ENCODE peak calls at places on chromosome 14, in five cellular contexts. I is choroid plexus epithelial cell, B is RWPE2, V is neuronal stem cell, W is Peyer's patch. Y is an unnamed sample.

GRCh38 chr14:87305345-87305744 is 687.6 kb downstream of the GALC start:
- DNase-seq in B (no peak), V (no peak), W (no peak), I (no peak), Y (no peak)

GRCh38 chr14:52007211-52007610 is 17.9 kb downstream of the RTRAF start:
- DNase-seq in W (no peak), V (no peak), I (no peak), B (no peak), Y (no peak)

GRCh38 chr14:67722293-67722692 is 20.6 kb downstream of the RDH12 start:
- DNase-seq in I (peak; percentile 72), W (no peak), B (no peak), V (no peak), Y (no peak)

GRCh38 chr14:50242566-50243288 is 11.3 kb upstream of the SOS2 start:
- DNase-seq in W (no peak), B (no peak), I (no peak), V (no peak), Y (no peak)

GRCh38 chr14:43204816-43205215 is 1302.3 kb downstream of the FSCB start:
- DNase-seq in B (no peak), I (peak; percentile 30), W (no peak), V (peak; percentile 26), Y (no peak)

GRCh38 chr14:93266127-93266526 is 59.1 kb downstream of the UBR7 start:
- DNase-seq in W (no peak), I (no peak), B (no peak), V (no peak), Y (no peak)

GRCh38 chr14:94917041-94917600 is 147.2 kb upstream of the GSC start:
- DNase-seq in W (no peak), I (no peak), B (no peak), V (no peak), Y (peak; percentile 94)

GRCh38 chr14:61151276-61151675 is 129.9 kb downstream of the TMEM30B start:
- DNase-seq in V (no peak), B (no peak), I (no peak), W (no peak), Y (no peak)

GRCh38 chr14:75134644-75135043 is 7.8 kb upstream of the NEK9 start:
- DNase-seq in V (no peak), I (no peak), W (no peak), B (no peak), Y (no peak)

GRCh38 chr14:85426068-85426935 is 103.6 kb upstream of the FLRT2 start:
- DNase-seq in B (no peak), I (no peak), W (no peak), V (no peak), Y (no peak)

GRCh38 chr14:53924754-53925153 is 31.9 kb downstream of the BMP4 start:
- DNase-seq in B (no peak), W (no peak), V (no peak), I (peak; percentile 67), Y (no peak)

GRCh38 chr14:44712095-44712822 is 205.2 kb upstream of the FSCB start:
- DNase-seq in V (no peak), B (no peak), W (no peak), I (no peak), Y (no peak)

GRCh38 chr14:92783813-92784431 is 10.2 kb upstream of the GOLGA5 start:
- DNase-seq in W (no peak), B (no peak), V (peak; percentile 11), I (peak; percentile 86), Y (peak; percentile 75)

GRCh38 chr14:91573894-91574837 is 64.1 kb upstream of the PPP4R3A start:
- DNase-seq in V (peak; percentile 21), B (peak; percentile 85), I (peak; percentile 20), W (peak; percentile 75), Y (peak; percentile 55)

GRCh38 chr14:95756127-95756526 is 42.2 kb upstream of the TCL1A start:
- DNase-seq in B (no peak), I (no peak), W (no peak), V (no peak), Y (no peak)

GRCh38 chr14:74825008-74825407 is 50.9 kb downstream of the PROX2 start:
- DNase-seq in I (peak; percentile 67), V (no peak), W (no peak), B (no peak), Y (no peak)

GRCh38 chr14:53002576-53002975 is 51.7 kb upstream of the FERMT2 start:
- DNase-seq in W (no peak), B (no peak), V (no peak), I (peak; percentile 22), Y (peak; percentile 36)

GRCh38 chr14:106875503-106875902 is 1349.1 kb downstream of the TMEM121 start:
- DNase-seq in V (no peak), B (no peak), W (peak; percentile 80), I (no peak), Y (peak; percentile 80)

GRCh38 chr14:51552768-51553426 is 98.8 kb upstream of the FRMD6 start:
- DNase-seq in I (no peak), V (no peak), W (no peak), B (peak; percentile 91), Y (no peak)

GRCh38 chr14:50967719-50968266 is 23.5 kb upstream of the PYGL start:
- DNase-seq in B (no peak), W (no peak), V (no peak), I (no peak), Y (no peak)

GRCh38 chr14:21077672-21078071 is 7.6 kb downstream of the ARHGEF40 start:
- DNase-seq in B (no peak), W (no peak), I (no peak), V (no peak), Y (no peak)

GRCh38 chr14:76957224-76957881 is 71.2 kb downstream of the IRF2BPL start:
- DNase-seq in W (no peak), V (no peak), I (no peak), B (no peak), Y (no peak)

GRCh38 chr14:24960816-24961215 is 89.1 kb downstream of the STXBP6 start:
- DNase-seq in B (no peak), V (no peak), I (peak; percentile 33), W (no peak), Y (no peak)

DNA sequence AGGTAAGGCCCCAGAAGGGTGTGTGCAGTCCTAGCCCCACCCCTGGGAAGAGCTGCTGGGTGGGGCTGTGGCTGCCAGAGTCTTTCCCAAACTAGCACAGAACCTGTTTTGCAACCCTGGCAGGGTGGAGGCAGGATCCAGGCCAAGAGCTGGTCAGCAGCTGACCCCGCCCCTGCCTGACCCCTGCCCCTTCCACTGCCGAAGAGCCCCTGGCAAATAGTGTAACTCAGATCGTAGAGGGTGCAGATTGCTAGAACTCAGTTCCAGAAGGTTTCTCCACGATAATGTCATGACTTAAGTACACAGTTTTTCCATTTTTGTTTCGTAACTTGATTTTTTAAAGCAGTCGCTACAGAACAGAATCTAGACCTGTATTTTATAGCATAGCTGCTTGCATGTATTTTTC is 26.7 kb upstream of the PNMA1 start:
- DNase-seq in W (peak; percentile 88), V (no peak), I (peak; percentile 54), B (peak; percentile 91), Y (no peak)
- H3K4me3 ChIP-seq in W (no peak overlapping the region), V (no peak overlapping the region), I (no peak overlapping the region), B (no peak overlapping the region), Y (peak overlapping the region; percentile 52)

DNA sequence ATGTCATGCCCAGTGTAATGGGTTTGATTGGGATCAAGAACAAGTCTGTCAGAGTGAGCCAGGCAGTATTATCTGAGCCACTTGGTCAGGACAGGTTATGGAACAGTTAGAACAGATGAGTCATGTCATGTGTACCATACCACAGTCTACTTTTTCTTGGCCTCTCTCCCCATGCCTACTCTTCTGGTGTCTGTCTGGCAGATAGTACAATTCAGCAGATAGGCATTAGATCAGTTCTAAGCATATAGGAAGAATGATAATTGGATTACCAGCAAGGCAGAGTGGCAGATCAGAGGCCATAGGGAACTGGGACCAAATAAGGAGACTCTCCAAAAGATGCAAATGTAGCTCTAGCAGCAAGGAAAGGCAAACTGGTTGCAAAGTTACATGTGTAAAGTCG is 30.5 kb downstream of the FBXO34 start:
- DNase-seq in B (no peak), W (peak; percentile 53), I (peak; percentile 70), V (no peak), Y (no peak)
- H3K4me3 ChIP-seq in B (no peak overlapping the region), W (no peak overlapping the region), I (no peak overlapping the region), V (no peak overlapping the region), Y (no peak overlapping the region)

GRCh38 chr14:58301416-58301815 is 3.1 kb downstream of the ARID4A start:
- DNase-seq in B (no peak), W (no peak), I (no peak), V (no peak), Y (no peak)
- H3K4me3 ChIP-seq in B (no peak overlapping the region), W (no peak overlapping the region), I (no peak overlapping the region), V (no peak overlapping the region), Y (no peak overlapping the region)

GRCh38 chr14:99271951-99272668 is at the start of gene BCL11B:
- DNase-seq in I (peak; percentile 65), V (no peak), W (peak; percentile 94), B (no peak), Y (peak; percentile 99)

GRCh38 chr14:99273724-99274345 is 1.8 kb upstream of the BCL11B start:
- DNase-seq in W (peak; percentile 74), B (no peak), V (no peak), I (no peak), Y (no peak)

GRCh38 chr14:99272669-99273024 is 650 bp upstream of the BCL11B start:
- DNase-seq in W (no peak), B (no peak), V (no peak), I (no peak), Y (no peak)

GRCh38 chr14:99274346-99275221 is 2.6 kb upstream of the BCL11B start:
- DNase-seq in V (peak; percentile 90), B (peak; percentile 92), I (peak; percentile 47), W (peak; percentile 83), Y (peak; percentile 51)

GRCh38 chr14:99273025-99273723 is 1.2 kb upstream of the BCL11B start:
- DNase-seq in V (no peak), I (no peak), W (peak; percentile 71), B (no peak), Y (no peak)
- H3K4me3 ChIP-seq in V (no peak overlapping the region), I (no peak overlapping the region), W (peak overlapping the region; percentile 38), B (peak overlapping the region; percentile 56), Y (no peak overlapping the region)

DNA sequence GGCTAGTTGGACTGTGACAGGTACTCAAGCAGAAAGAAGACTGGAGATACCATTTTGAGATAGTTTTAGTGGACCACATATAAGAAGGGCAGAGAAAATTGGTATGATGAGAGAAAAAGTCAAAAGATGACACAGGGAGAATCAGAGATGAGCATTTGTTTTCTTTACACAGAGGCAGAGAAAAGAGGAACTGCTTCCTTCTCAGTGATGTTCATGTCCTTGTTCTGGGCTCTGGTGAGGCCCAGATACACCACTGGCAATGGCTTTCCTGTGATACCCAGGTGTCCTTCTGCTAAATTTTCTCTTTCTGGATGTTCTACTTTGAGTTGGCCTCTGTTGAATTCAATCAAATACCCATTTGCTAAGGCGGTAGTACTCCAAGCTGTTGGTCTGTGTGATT is 1782.7 kb upstream of the SEL1L start:
- DNase-seq in I (no peak), W (no peak), V (no peak), B (no peak), Y (no peak)
- H3K4me3 ChIP-seq in I (no peak overlapping the region), W (no peak overlapping the region), V (no peak overlapping the region), B (no peak overlapping the region), Y (no peak overlapping the region)

GRCh38 chr14:103885509-103885932 is 38.1 kb upstream of the PPP1R13B start:
- DNase-seq in I (no peak), W (no peak), V (no peak), B (no peak), Y (no peak)

GRCh38 chr14:103884854-103885253 is 37.5 kb upstream of the PPP1R13B start:
- DNase-seq in B (no peak), V (no peak), I (no peak), W (no peak), Y (no peak)

GRCh38 chr14:103887170-103887501 is 39.8 kb upstream of the PPP1R13B start:
- DNase-seq in V (no peak), W (no peak), B (no peak), I (no peak), Y (no peak)

GRCh38 chr14:103887557-103888115 is 40.3 kb upstream of the PPP1R13B start:
- DNase-seq in W (no peak), V (no peak), B (peak; percentile 69), I (no peak), Y (no peak)

GRCh38 chr14:103886304-103887169 is 39.2 kb upstream of the PPP1R13B start:
- DNase-seq in W (no peak), V (peak; percentile 37), I (peak; percentile 57), B (peak; percentile 65), Y (no peak)
- H3K4me3 ChIP-seq in W (no peak overlapping the region), V (no peak overlapping the region), I (no peak overlapping the region), B (no peak overlapping the region), Y (no peak overlapping the region)

Y was measured in Jurkat, Clone E6-1.